ENCODE peak calls at places on chromosome 19, in seven cellular contexts. I, X, C, O, L, M and Q are unnamed samples.

GRCh38 chr19:3316659-3317207 is 49.6 kb upstream of the NFIC start:
- DNase-seq in C (no peak), L (no peak), O (no peak), M (no peak), I (no peak), X (no peak), Q (no peak)

GRCh38 chr19:38079926-38080380 is 144.1 kb downstream of the DPF1 start:
- DNase-seq in L (peak), O (peak), X (peak), I (peak), M (no peak), C (no peak), Q (peak)

GRCh38 chr19:8257052-8257443 is 47.9 kb downstream of the CERS4 start:
- DNase-seq in M (no peak), I (no peak), O (no peak), L (no peak), C (no peak), X (peak), Q (no peak)

GRCh38 chr19:18793144-18794028 is 2.3 kb upstream of the COMP start:
- DNase-seq in X (no peak), I (no peak), O (no peak), C (no peak), L (no peak), M (no peak), Q (no peak)

GRCh38 chr19:50759886-50760285 is 10.4 kb upstream of the GPR32 start:
- DNase-seq in L (no peak), O (peak), C (no peak), I (no peak), X (peak), M (no peak), Q (no peak)

GRCh38 chr19:43778651-43779050 is 2.1 kb downstream of the KCNN4 start:
- DNase-seq in I (no peak), X (no peak), C (no peak), M (no peak), L (no peak), O (no peak), Q (no peak)

GRCh38 chr19:43464089-43464775 is 1.2 kb downstream of the LYPD3 start:
- DNase-seq in O (no peak), X (no peak), I (no peak), L (no peak), M (peak), C (peak), Q (no peak)

GRCh38 chr19:12939292-12939606 is 840 bp downstream of the CALR start:
- DNase-seq in C (no peak), M (no peak), L (peak), X (peak), O (peak), I (peak), Q (peak)

GRCh38 chr19:47266401-47266885 is 8.2 kb upstream of the INAFM1 start:
- DNase-seq in L (no peak), I (no peak), M (no peak), X (no peak), C (no peak), O (no peak), Q (no peak)

GRCh38 chr19:51159656-51160055 is 17.6 kb downstream of the SIGLEC7 start:
- DNase-seq in C (no peak), X (no peak), M (no peak), L (no peak), O (no peak), I (no peak), Q (no peak)

GRCh38 chr19:43618921-43619261 is 538 bp downstream of the ZNF428 start:
- DNase-seq in C (no peak), X (no peak), O (peak), I (no peak), L (no peak), M (no peak), Q (no peak)

GRCh38 chr19:1683869-1684572 is 31.6 kb upstream of the TCF3 start:
- DNase-seq in M (no peak), I (no peak), O (no peak), C (no peak), X (no peak), L (no peak), Q (no peak)

GRCh38 chr19:44812142-44812718 is 3.3 kb downstream of the BCAM start:
- DNase-seq in I (no peak), O (no peak), C (no peak), X (no peak), L (no peak), M (no peak), Q (no peak)

GRCh38 chr19:40561947-40562346 is 14.7 kb upstream of the SHKBP1 start:
- DNase-seq in I (no peak), X (no peak), C (no peak), M (no peak), L (no peak), O (no peak), Q (no peak)

GRCh38 chr19:1767464-1767933 is 14.2 kb downstream of the ONECUT3 start:
- DNase-seq in I (no peak), M (no peak), C (no peak), L (no peak), X (peak), O (no peak), Q (no peak)

GRCh38 chr19:39502640-39503417 is 4.1 kb downstream of the DLL3 start:
- DNase-seq in M (no peak), O (peak), L (no peak), C (peak), X (peak), I (no peak), Q (peak)

GRCh38 chr19:56137405-56137804 is 3.7 kb upstream of the ZNF444 start:
- DNase-seq in O (no peak), M (no peak), C (no peak), X (no peak), I (no peak), L (no peak), Q (no peak)

GRCh38 chr19:3142292-3142670 is 6.4 kb downstream of the GNA15 start:
- DNase-seq in M (no peak), C (no peak), X (peak), I (peak), O (peak), L (no peak), Q (peak)

GRCh38 chr19:44618640-44619357 is 5.4 kb downstream of the IGSF23 start:
- DNase-seq in I (no peak), X (no peak), L (no peak), C (no peak), O (no peak), M (no peak), Q (no peak)

GRCh38 chr19:16191216-16191908 is 6.2 kb downstream of the FAM32A start:
- DNase-seq in L (no peak), M (no peak), O (no peak), I (no peak), X (no peak), C (no peak), Q (no peak)

GRCh38 chr19:44603201-44603945 is 10.0 kb upstream of the IGSF23 start:
- DNase-seq in M (peak), O (peak), I (peak), L (peak), C (no peak), X (peak), Q (peak)

GRCh38 chr19:1584500-1585242 is 8.0 kb downstream of the MBD3 start:
- DNase-seq in C (no peak), M (no peak), X (no peak), O (no peak), L (no peak), I (no peak), Q (no peak)

GRCh38 chr19:35846038-35846668 is 6.2 kb downstream of the NPHS1 start:
- DNase-seq in X (no peak), L (no peak), O (no peak), M (no peak), I (no peak), C (no peak), Q (no peak)

GRCh38 chr19:38194061-38194701 is 29.8 kb downstream of the DPF1 start:
- DNase-seq in O (no peak), I (no peak), L (no peak), M (no peak), X (no peak), C (no peak), Q (no peak)

GRCh38 chr19:18093439-18094161 is 4.0 kb upstream of the MAST3 start:
- DNase-seq in L (no peak), M (no peak), C (no peak), X (no peak), I (no peak), O (peak), Q (no peak)

GRCh38 chr19:43872547-43873336 is 45.6 kb downstream of the ZNF283 start:
- DNase-seq in O (peak), M (no peak), X (no peak), I (no peak), L (no peak), C (no peak), Q (peak)

GRCh38 chr19:53657330-53657729 is 25.5 kb downstream of the DPRX start:
- DNase-seq in C (no peak), O (no peak), I (no peak), L (no peak), M (no peak), X (no peak), Q (no peak)

GRCh38 chr19:11269408-11269807 is 7.1 kb upstream of the DOCK6 start:
- DNase-seq in X (no peak), M (no peak), O (peak), C (no peak), L (no peak), I (no peak), Q (peak)

GRCh38 chr19:41376998-41377365 is 649 bp downstream of the TMEM91 start:
- DNase-seq in M (no peak), O (no peak), C (no peak), I (no peak), X (no peak), L (no peak), Q (no peak)

GRCh38 chr19:29655648-29656335 is 9.5 kb upstream of the PLEKHF1 start:
- DNase-seq in O (no peak), C (no peak), I (no peak), M (no peak), X (no peak), L (no peak), Q (no peak)

GRCh38 chr19:56725829-56726424 is 54.4 kb upstream of the ZNF835 start:
- DNase-seq in C (no peak), X (no peak), L (no peak), O (no peak), M (no peak), I (no peak), Q (no peak)

GRCh38 chr19:12194827-12195500 is 32.1 kb downstream of the ZNF136 start:
- DNase-seq in O (peak), C (peak), M (peak), X (peak), L (peak), I (peak), Q (peak)

GRCh38 chr19:45049073-45049736 is 10.4 kb downstream of the CLASRP start:
- DNase-seq in X (no peak), C (no peak), I (no peak), M (no peak), O (no peak), L (no peak), Q (no peak)

GRCh38 chr19:2592824-2593223 is 109.7 kb downstream of the GNG7 start:
- DNase-seq in L (no peak), O (no peak), X (no peak), M (no peak), I (no peak), C (no peak), Q (no peak)

GRCh38 chr19:12042893-12043292 is 7.4 kb upstream of the ZNF433 start:
- DNase-seq in I (no peak), L (no peak), C (no peak), X (no peak), O (no peak), M (no peak), Q (no peak)

GRCh38 chr19:38634757-38635482 is 12.5 kb upstream of the ACTN4 start:
- DNase-seq in X (peak), O (peak), L (no peak), C (peak), M (peak), I (no peak), Q (no peak)

GRCh38 chr19:42301646-42302204 is at the start of gene PRR19:
- DNase-seq in X (no peak), L (no peak), I (no peak), O (no peak), M (no peak), C (no peak), Q (no peak)

GRCh38 chr19:22263121-22263520 is 23.1 kb upstream of the ZNF729 start:
- DNase-seq in O (no peak), C (no peak), M (no peak), L (no peak), I (no peak), X (no peak), Q (no peak)

GRCh38 chr19:35451278-35452096 is 3.4 kb downstream of the FFAR2 start:
- DNase-seq in M (no peak), X (no peak), C (no peak), L (no peak), O (no peak), I (no peak), Q (no peak)